ENCODE peak calls at places on chromosomes 11 and 22, in four cellular contexts. One of them, this sample, is unnamed.

GRCh38 chr22:41914611-41915034 is 251 bp downstream of the SHISA8 start:
- ATAC-seq in lung: no peak
- ATAC-seq in activated naive CD8-positive, alpha-beta T cell treated with anti-CD3 and anti-CD28 coated beads, Interleukin-2, amount 50 U/mL, for 24 hours: no peak
- ATAC-seq in heart left ventricle: no peak
- ATAC-seq in this sample: no peak

GRCh38 chr11:73907191-73907590 is 30.4 kb downstream of the PAAF1 start:
- ATAC-seq in lung: no peak
- ATAC-seq in activated naive CD8-positive, alpha-beta T cell treated with anti-CD3 and anti-CD28 coated beads, Interleukin-2, amount 50 U/mL, for 24 hours: peak; percentile 83
- ATAC-seq in heart left ventricle: peak; percentile 96
- ATAC-seq in this sample: no peak

GRCh38 chr11:118703563-118704106 is 24.2 kb upstream of the TREH start:
- ATAC-seq in lung: no peak
- ATAC-seq in activated naive CD8-positive, alpha-beta T cell treated with anti-CD3 and anti-CD28 coated beads, Interleukin-2, amount 50 U/mL, for 24 hours: no peak
- ATAC-seq in heart left ventricle: peak; percentile 44
- ATAC-seq in this sample: peak; percentile 22

GRCh38 chr11:9529333-9529648 is 44.2 kb upstream of the WEE1 start:
- ATAC-seq in lung: no peak
- ATAC-seq in activated naive CD8-positive, alpha-beta T cell treated with anti-CD3 and anti-CD28 coated beads, Interleukin-2, amount 50 U/mL, for 24 hours: no peak
- ATAC-seq in heart left ventricle: peak; percentile 65
- ATAC-seq in this sample: no peak

GRCh38 chr11:110704210-110704864 is 7.9 kb downstream of the ARHGAP20 start:
- ATAC-seq in lung: no peak
- ATAC-seq in activated naive CD8-positive, alpha-beta T cell treated with anti-CD3 and anti-CD28 coated beads, Interleukin-2, amount 50 U/mL, for 24 hours: no peak
- ATAC-seq in heart left ventricle: no peak
- ATAC-seq in this sample: no peak

GRCh38 chr22:30327864-30328345 is 1.2 kb upstream of the TBC1D10A start:
- ATAC-seq in lung: no peak
- ATAC-seq in activated naive CD8-positive, alpha-beta T cell treated with anti-CD3 and anti-CD28 coated beads, Interleukin-2, amount 50 U/mL, for 24 hours: no peak
- ATAC-seq in heart left ventricle: no peak
- ATAC-seq in this sample: no peak

GRCh38 chr22:43227231-43227630 is 40.3 kb upstream of the TTLL12 start:
- ATAC-seq in lung: no peak
- ATAC-seq in activated naive CD8-positive, alpha-beta T cell treated with anti-CD3 and anti-CD28 coated beads, Interleukin-2, amount 50 U/mL, for 24 hours: no peak
- ATAC-seq in heart left ventricle: no peak
- ATAC-seq in this sample: no peak

GRCh38 chr22:17797721-17798559 is 23.7 kb upstream of the BID start:
- ATAC-seq in lung: no peak
- ATAC-seq in activated naive CD8-positive, alpha-beta T cell treated with anti-CD3 and anti-CD28 coated beads, Interleukin-2, amount 50 U/mL, for 24 hours: peak; percentile 33
- ATAC-seq in heart left ventricle: no peak
- ATAC-seq in this sample: no peak

GRCh38 chr11:133388260-133388659 is 144.0 kb downstream of the OPCML start:
- ATAC-seq in lung: peak; percentile 44
- ATAC-seq in activated naive CD8-positive, alpha-beta T cell treated with anti-CD3 and anti-CD28 coated beads, Interleukin-2, amount 50 U/mL, for 24 hours: no peak
- ATAC-seq in heart left ventricle: no peak
- ATAC-seq in this sample: no peak

GRCh38 chr11:77173494-77173893 is 45.4 kb downstream of the MYO7A start:
- ATAC-seq in lung: no peak
- ATAC-seq in activated naive CD8-positive, alpha-beta T cell treated with anti-CD3 and anti-CD28 coated beads, Interleukin-2, amount 50 U/mL, for 24 hours: no peak
- ATAC-seq in heart left ventricle: no peak
- ATAC-seq in this sample: no peak

This sample was measured in gastroesophageal sphincter.